ENCODE peak calls at places on chromosomes 7 and 10, in four cellular contexts. D is GM23338; P is kidney; V is CD4-positive, CD25-positive, alpha-beta regulatory T cell. W is an unnamed sample.

GRCh38 chr7:32357535-32358277 is 132.5 kb downstream of the LSM5 start:
- DNase-seq in D (peak; percentile 69), P (no peak), V (no peak), W (no peak)

GRCh38 chr7:70571403-70571911 is 560.5 kb upstream of the GALNT17 start:
- DNase-seq in P (no peak), D (no peak), V (no peak), W (no peak)

GRCh38 chr10:88810196-88810961 is 7.8 kb downstream of the LIPM start:
- DNase-seq in P (no peak), D (peak; percentile 88), V (no peak), W (no peak)

GRCh38 chr10:4459531-4459930 is 366.5 kb upstream of the AKR1E2 start:
- DNase-seq in D (no peak), V (no peak), P (no peak), W (no peak)

GRCh38 chr10:97584060-97584797 is at the start of gene HOGA1:
- DNase-seq in P (peak; percentile 95), D (peak; percentile 61), V (no peak), W (no peak)

GRCh38 chr10:49081532-49082275 is 33.6 kb downstream of the VSTM4 start:
- DNase-seq in V (no peak), D (peak; percentile 31), P (peak; percentile 66), W (no peak)

GRCh38 chr10:12704488-12704887 is 297.0 kb downstream of the CCDC3 start:
- DNase-seq in P (no peak), V (no peak), D (no peak), W (no peak)

GRCh38 chr10:97759157-97759980 is 12.4 kb downstream of the SFRP5 start:
- DNase-seq in V (peak; percentile 13), P (no peak), D (peak; percentile 92), W (no peak)

GRCh38 chr7:70700935-70701425 is 431.0 kb upstream of the GALNT17 start:
- DNase-seq in V (no peak), D (peak; percentile 47), P (no peak), W (no peak)

GRCh38 chr7:21903074-21903786 is 42.5 kb downstream of the CDCA7L start:
- DNase-seq in D (no peak), V (no peak), P (no peak), W (no peak)

GRCh38 chr10:3464760-3465405 is 292.3 kb upstream of the PITRM1 start:
- DNase-seq in D (no peak), V (no peak), P (no peak), W (no peak)

GRCh38 chr7:6393667-6394056 is 54.1 kb downstream of the DAGLB start:
- DNase-seq in D (no peak), P (no peak), V (no peak), W (no peak)
- H3K27ac ChIP-seq in D (peak overlapping the region; percentile 32), P (peak overlapping the region; percentile 4), V (no peak overlapping the region), W (no peak overlapping the region)

DNA sequence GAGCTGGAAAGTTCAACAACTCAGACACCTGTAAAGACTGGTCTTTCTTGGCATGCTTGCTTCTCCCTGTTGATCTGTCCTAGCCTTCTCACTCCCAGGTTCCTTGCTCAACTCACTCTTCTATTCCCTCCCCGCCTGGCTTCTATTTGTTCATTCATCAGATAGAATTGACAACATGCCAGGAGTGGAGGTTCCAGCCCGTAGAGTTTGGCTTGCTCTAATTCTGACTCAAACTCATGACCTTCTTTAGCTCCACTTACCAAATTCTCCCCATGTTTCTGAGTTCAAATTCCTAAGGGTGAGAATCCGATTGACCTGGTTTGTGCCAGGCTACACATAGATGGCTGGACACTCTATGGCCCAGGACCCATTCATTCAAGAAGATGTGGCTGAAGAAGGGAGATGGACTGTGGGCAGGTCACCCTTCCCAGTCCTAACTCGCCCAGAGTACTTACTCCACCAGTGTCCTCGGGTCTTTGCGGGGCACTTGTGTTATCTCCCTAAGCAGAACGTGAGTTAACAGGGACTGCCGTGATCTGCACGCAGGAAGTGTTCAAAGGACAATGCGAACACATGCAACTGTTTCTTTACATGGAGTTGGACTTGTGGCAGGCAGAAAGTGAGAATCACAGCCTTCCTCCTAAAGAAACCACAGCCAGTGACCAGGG is 4.0 kb upstream of the TMEM236 start:
- DNase-seq in D (no peak), V (no peak), P (no peak), W (no peak)
- H3K27ac ChIP-seq in D (no peak overlapping the region), V (no peak overlapping the region), P (no peak overlapping the region), W (no peak overlapping the region)

GRCh38 chr10:10131984-10132383 is 885.7 kb upstream of the CELF2 start:
- DNase-seq in D (no peak), V (no peak), P (no peak), W (no peak)

GRCh38 chr10:10138685-10139084 is 879.0 kb upstream of the CELF2 start:
- DNase-seq in D (no peak), P (no peak), V (no peak), W (no peak)

GRCh38 chr10:10128387-10128786 is 889.3 kb upstream of the CELF2 start:
- DNase-seq in V (no peak), P (no peak), D (no peak), W (no peak)

DNA sequence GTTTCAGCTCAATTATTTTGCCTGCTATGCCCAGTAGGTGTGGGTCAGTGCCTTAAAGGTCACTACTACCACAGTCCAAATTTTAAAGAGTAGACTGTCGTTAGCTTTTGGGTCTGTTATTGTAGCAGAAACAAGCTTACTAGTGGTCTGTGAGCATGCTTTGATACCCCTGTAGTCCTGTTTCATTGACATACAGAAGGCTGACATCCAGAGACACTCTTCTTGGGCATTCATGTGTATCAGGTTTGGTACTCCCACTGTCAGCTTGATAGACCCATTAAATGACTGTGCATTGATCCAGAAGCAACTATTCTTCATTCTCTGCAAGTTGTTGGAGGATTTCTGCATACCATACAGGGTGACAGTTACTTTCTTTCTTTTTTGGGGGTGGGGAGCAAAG is 884.4 kb upstream of the CELF2 start:
- DNase-seq in P (no peak), V (no peak), D (no peak), W (no peak)
- H3K27ac ChIP-seq in P (no peak overlapping the region), V (no peak overlapping the region), D (no peak overlapping the region), W (no peak overlapping the region)

DNA sequence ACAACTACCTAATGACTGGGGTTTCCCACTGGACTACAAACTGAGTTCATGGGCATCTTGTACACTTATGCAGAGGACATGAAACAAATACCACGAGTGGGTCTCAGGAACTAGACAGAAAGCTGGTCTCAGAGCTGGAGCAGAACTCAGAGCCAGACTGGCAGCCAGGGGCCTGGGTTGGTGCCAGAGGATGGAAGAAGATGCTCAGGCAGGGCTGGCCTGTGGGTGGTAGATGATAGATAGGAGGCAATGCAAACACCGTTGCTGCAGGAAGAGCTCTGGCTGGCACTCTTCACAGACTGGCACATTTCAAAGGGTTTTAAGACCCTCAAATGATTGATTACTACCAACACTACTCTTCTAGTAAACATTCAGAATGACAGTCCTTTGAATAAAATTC is 28.8 kb downstream of the ENO4 start:
- DNase-seq in P (no peak), D (no peak), V (no peak), W (no peak)
- H3K27ac ChIP-seq in P (no peak overlapping the region), D (no peak overlapping the region), V (no peak overlapping the region), W (no peak overlapping the region)

W was measured in effector memory CD4-positive, alpha-beta T cell.